ENCODE peak calls at places on chromosome 17, in seven cellular contexts. U, Z, Q, Y, L, D and K are unnamed samples.

GRCh38 chr17:46003907-46004748 is 5.1 kb downstream of the STH start:
- DNase-seq in Z (no peak), Y (no peak), Q (peak), D (peak), U (no peak), L (no peak), K (peak)

GRCh38 chr17:81409190-81409935 is 14.1 kb downstream of the BAHCC1 start:
- DNase-seq in Y (no peak), U (no peak), L (no peak), D (no peak), Z (no peak), Q (no peak), K (no peak)

GRCh38 chr17:75315541-75316243 is 26.5 kb upstream of the SLC25A19 start:
- DNase-seq in L (no peak), Y (no peak), Z (no peak), U (no peak), Q (peak), D (no peak), K (no peak)

GRCh38 chr17:42760652-42761581 is at the start of gene RAMP2:
- DNase-seq in Z (no peak), D (no peak), Y (peak), Q (no peak), U (no peak), L (peak), K (peak)

GRCh38 chr17:40373324-40373723 is 8.8 kb upstream of the GJD3 start:
- DNase-seq in D (no peak), Q (peak), L (no peak), Z (no peak), Y (no peak), U (peak), K (no peak)

GRCh38 chr17:51926448-51926847 is 232.1 kb downstream of the CA10 start:
- DNase-seq in L (no peak), D (no peak), Z (no peak), U (no peak), Y (no peak), Q (no peak), K (no peak)

GRCh38 chr17:41367426-41368075 is 2.1 kb downstream of the KRT33B start:
- DNase-seq in Y (no peak), Z (no peak), Q (peak), U (peak), D (no peak), L (peak), K (no peak)

GRCh38 chr17:78923660-78924453 is 1.3 kb downstream of the TIMP2 start:
- DNase-seq in Z (no peak), Q (peak), L (peak), Y (peak), U (no peak), D (no peak), K (peak)

GRCh38 chr17:73549841-73550430 is 94.3 kb downstream of the SDK2 start:
- DNase-seq in U (no peak), D (no peak), Y (no peak), Q (no peak), Z (no peak), L (no peak), K (no peak)

GRCh38 chr17:19621697-19622096 is 26.9 kb upstream of the ALDH3A2 start:
- DNase-seq in D (no peak), U (no peak), Q (no peak), Z (no peak), L (no peak), Y (no peak), K (no peak)

GRCh38 chr17:16989230-16989952 is 17.5 kb upstream of the TNFRSF13B start:
- DNase-seq in U (no peak), Y (no peak), Q (no peak), L (no peak), Z (no peak), D (no peak), K (no peak)

GRCh38 chr17:17795946-17796786 is 40.6 kb downstream of the SREBF1 start:
- DNase-seq in D (no peak), U (no peak), L (no peak), Z (no peak), Y (no peak), Q (no peak), K (no peak)

GRCh38 chr17:40322417-40323315 is 13.7 kb downstream of the RARA start:
- DNase-seq in L (peak), U (peak), Z (no peak), D (peak), Q (peak), Y (peak), K (peak)

GRCh38 chr17:80189611-80190010 is 19.8 kb downstream of the CARD14 start:
- DNase-seq in Z (no peak), D (no peak), Q (no peak), Y (no peak), L (no peak), U (no peak), K (no peak)

GRCh38 chr17:43917348-43918025 is 10.2 kb upstream of the MPP2 start:
- DNase-seq in D (peak), Q (no peak), L (no peak), Y (peak), U (no peak), Z (no peak), K (no peak)

GRCh38 chr17:7056386-7056785 is 12.5 kb upstream of the SLC16A11 start:
- DNase-seq in Q (peak), U (peak), D (no peak), L (no peak), Z (no peak), Y (no peak), K (no peak)

GRCh38 chr17:4594406-4595349 is 10.3 kb downstream of the SMTNL2 start:
- DNase-seq in L (no peak), Q (no peak), D (peak), U (no peak), Y (no peak), Z (no peak), K (peak)

GRCh38 chr17:28549274-28550132 is 2.9 kb downstream of the UNC119 start:
- DNase-seq in Z (no peak), Y (peak), Q (no peak), L (no peak), U (no peak), D (no peak), K (no peak)

GRCh38 chr17:9408381-9408780 is 167.2 kb downstream of the STX8 start:
- DNase-seq in U (no peak), Z (no peak), Q (peak), L (no peak), Y (no peak), D (no peak), K (no peak)

GRCh38 chr17:68718924-68719323 is 117.8 kb upstream of the FAM20A start:
- DNase-seq in Y (no peak), Z (no peak), D (no peak), Q (no peak), L (no peak), U (no peak), K (no peak)

GRCh38 chr17:37717627-37718382 is 27.1 kb downstream of the HNF1B start:
- DNase-seq in L (no peak), U (no peak), D (no peak), Z (no peak), Q (no peak), Y (no peak), K (no peak)

GRCh38 chr17:79944251-79944812 is 91.3 kb downstream of the TBC1D16 start:
- DNase-seq in U (no peak), Z (no peak), D (no peak), Y (peak), Q (no peak), L (no peak), K (no peak)

GRCh38 chr17:65173284-65173793 is 36.2 kb downstream of the RGS9 start:
- DNase-seq in D (no peak), L (peak), Y (peak), Q (peak), Z (no peak), U (no peak), K (peak)

GRCh38 chr17:54891176-54891821 is 9.4 kb upstream of the TOM1L1 start:
- DNase-seq in D (peak), Q (peak), U (no peak), Z (peak), Y (no peak), L (peak), K (peak)